ENCODE peak calls at places on chromosomes 13 and 19, in six cellular contexts. V is AG09309, B is type B pancreatic cell, Y is hypothalamus, O is G401, A is adrenal gland. T is an unnamed sample.

GRCh38 chr13:103157434-103158145 is 91.4 kb upstream of the SLC10A2 start:
- DNase-seq in V (no peak), B (no peak), Y (no peak), O (peak; percentile 92), A (no peak), T (no peak)

GRCh38 chr19:55809381-55810058 is 22.3 kb downstream of the NLRP11 start:
- DNase-seq in V (peak; percentile 35), A (peak; percentile 73), B (no peak), Y (no peak), O (peak; percentile 41), T (peak; percentile 2)

GRCh38 chr19:46515879-46516350 is 20.2 kb upstream of the PNMA8B start:
- DNase-seq in V (no peak), A (no peak), Y (no peak), B (no peak), O (peak; percentile 22), T (peak; percentile 47)

GRCh38 chr19:14554382-14554812 is 17.5 kb downstream of the NDUFB7 start:
- DNase-seq in V (no peak), Y (no peak), A (peak; percentile 57), O (peak; percentile 96), B (no peak), T (peak; percentile 70)

GRCh38 chr19:16252459-16253205 is 54.9 kb downstream of the AP1M1 start:
- DNase-seq in V (no peak), Y (no peak), A (peak; percentile 59), O (no peak), B (no peak), T (no peak)

GRCh38 chr19:47471733-47472457 is at the start of gene SLC8A2:
- DNase-seq in Y (no peak), O (peak; percentile 95), B (peak; percentile 92), A (peak; percentile 70), V (peak; percentile 21), T (peak; percentile 40)

GRCh38 chr13:30720470-30720869 is 14.9 kb upstream of the ALOX5AP start:
- DNase-seq in A (no peak), O (no peak), Y (no peak), V (no peak), B (no peak), T (no peak)

GRCh38 chr19:51660975-51661600 is 14.5 kb upstream of the SIGLEC14 start:
- DNase-seq in O (peak; percentile 82), V (peak; percentile 37), B (peak; percentile 82), Y (peak; percentile 43), A (peak; percentile 87), T (peak; percentile 55)

GRCh38 chr13:91776650-91777193 is 378.3 kb downstream of the GPC5 start:
- DNase-seq in A (no peak), V (no peak), O (no peak), Y (no peak), B (no peak), T (no peak)

T was measured in mammary epithelial cell.